ENCODE peak calls at places on chromosomes 5 and 9, in nine cellular contexts. W is fibroblast of the aortic adventitia; A is NCI-H2171; Z is T-helper 22 cell; G is AG08396; F is activated naive CD4-positive, alpha-beta T cell treated with anti-CD3 and anti-CD28 coated beads, Interleukin-2, amount 10 ng/mL, durations not matched to agents 7 days and 5 days; V is head of caudate nucleus; B is natural killer cell treated with Interleukin-12 subunit alpha and Interleukin-12 subunit beta and Interleukin-15 and Interleukin-18, amount 100 ng/mL, for 72 hours; M is esophagus squamous epithelium. I is an unnamed sample.

GRCh38 chr9:124390812-124391658 is 24.2 kb downstream of the PSMB7 start:
- DNase-seq in W (peak; percentile 73), A (no peak), Z (no peak), G (no peak), F (no peak), V (no peak), B (no peak), M (no peak), I (no peak)

GRCh38 chr5:93311825-93312224 is 269.2 kb downstream of the NR2F1-AS1 start:
- DNase-seq in W (peak; percentile 94), A (no peak), Z (no peak), G (no peak), F (no peak), V (no peak), B (no peak), M (no peak), I (no peak)

GRCh38 chr5:54753034-54753433 is 232.4 kb downstream of the ESM1 start:
- DNase-seq in W (peak; percentile 70), A (no peak), Z (no peak), G (peak; percentile 29), F (peak; percentile 34), V (no peak), B (no peak), M (no peak), I (peak; percentile 44)

GRCh38 chr5:16430349-16431089 is 35.1 kb downstream of the ZNF622 start:
- DNase-seq in W (no peak), A (no peak), Z (no peak), G (no peak), F (no peak), V (no peak), B (no peak), M (no peak), I (no peak)

GRCh38 chr5:65919773-65920172 is 6.6 kb upstream of the ERBIN start:
- DNase-seq in W (peak; percentile 46), A (no peak), Z (no peak), G (peak; percentile 32), F (no peak), V (no peak), B (no peak), M (no peak), I (no peak)

GRCh38 chr5:61333351-61334223 is 1.5 kb downstream of the ZSWIM6 start:
- DNase-seq in W (peak; percentile 32), A (no peak), Z (peak; percentile 8), G (peak; percentile 42), F (peak; percentile 42), V (peak; percentile 48), B (peak; percentile 62), M (no peak), I (no peak)

GRCh38 chr5:50564558-50564957 is 101.9 kb upstream of the PARP8 start:
- DNase-seq in W (no peak), A (no peak), Z (no peak), G (no peak), F (no peak), V (no peak), B (no peak), M (no peak), I (no peak)

GRCh38 chr9:100990605-100991381 is 37.7 kb upstream of the PLPPR1 start:
- DNase-seq in W (no peak), A (peak; percentile 7), Z (no peak), G (no peak), F (no peak), V (no peak), B (no peak), M (no peak), I (no peak)

GRCh38 chr9:14205463-14205862 is 108.5 kb downstream of the NFIB start:
- DNase-seq in W (peak; percentile 96), A (no peak), Z (no peak), G (peak; percentile 14), F (no peak), V (no peak), B (no peak), M (no peak), I (no peak)

GRCh38 chr9:84002344-84002743 is 21.7 kb downstream of the RMI1 start:
- DNase-seq in W (peak; percentile 42), A (no peak), Z (no peak), G (no peak), F (no peak), V (no peak), B (no peak), M (no peak), I (no peak)

GRCh38 chr5:176714067-176714466 is 66.8 kb downstream of the TSPAN17 start:
- DNase-seq in W (no peak), A (no peak), Z (no peak), G (no peak), F (no peak), V (no peak), B (no peak), M (no peak), I (no peak)

GRCh38 chr5:146956217-146956616 is 77.7 kb upstream of the PPP2R2B start:
- DNase-seq in W (no peak), A (no peak), Z (no peak), G (no peak), F (no peak), V (no peak), B (no peak), M (no peak), I (no peak)

GRCh38 chr5:128358826-128359225 is 179.2 kb downstream of the FBN2 start:
- DNase-seq in W (peak; percentile 46), A (no peak), Z (no peak), G (no peak), F (no peak), V (no peak), B (no peak), M (no peak), I (peak; percentile 7)

GRCh38 chr5:1003296-1003937 is 5.2 kb upstream of the NKD2 start:
- DNase-seq in W (no peak), A (peak; percentile 56), Z (no peak), G (no peak), F (peak; percentile 19), V (no peak), B (no peak), M (no peak), I (no peak)

GRCh38 chr5:156178117-156178516 is 148.8 kb upstream of the SGCD start:
- DNase-seq in W (no peak), A (no peak), Z (no peak), G (no peak), F (no peak), V (no peak), B (no peak), M (no peak), I (no peak)

GRCh38 chr5:58245479-58245845 is 214.4 kb downstream of the PLK2 start:
- DNase-seq in W (no peak), A (no peak), Z (no peak), G (no peak), F (no peak), V (peak; percentile 25), B (no peak), M (no peak), I (no peak)